ENCODE peak calls at places on chromosome 6, in four cellular contexts. One of them, this sample, is unnamed.

GRCh38 chr6:115982453-115982852 is 78.2 kb downstream of the FRK start:
- DNase-seq in ascending aorta: no peak
- DNase-seq in pancreas: no peak
- DNase-seq in body of pancreas: no peak
- DNase-seq in this sample: no peak

GRCh38 chr6:150001295-150001990 is 23.9 kb downstream of the RAET1L start:
- DNase-seq in ascending aorta: no peak
- DNase-seq in pancreas: no peak
- DNase-seq in body of pancreas: no peak
- DNase-seq in this sample: no peak

GRCh38 chr6:24454452-24454851 is 34.9 kb downstream of the GPLD1 start:
- DNase-seq in ascending aorta: no peak
- DNase-seq in pancreas: no peak
- DNase-seq in body of pancreas: no peak
- DNase-seq in this sample: no peak

GRCh38 chr6:106667022-106667402 is 37.6 kb downstream of the QRSL1 start:
- DNase-seq in ascending aorta: no peak
- DNase-seq in pancreas: no peak
- DNase-seq in body of pancreas: no peak
- DNase-seq in this sample: no peak

GRCh38 chr6:155125916-155126315 is 130.8 kb downstream of the TIAM2 start:
- DNase-seq in ascending aorta: no peak
- DNase-seq in pancreas: no peak
- DNase-seq in body of pancreas: no peak
- DNase-seq in this sample: no peak

GRCh38 chr6:10837997-10838793 is at the start of gene MAK:
- DNase-seq in ascending aorta: peak
- DNase-seq in pancreas: peak
- DNase-seq in body of pancreas: peak
- DNase-seq in this sample: peak

GRCh38 chr6:62891065-62891647 is 320.1 kb upstream of the FKBP1C start:
- DNase-seq in ascending aorta: no peak
- DNase-seq in pancreas: no peak
- DNase-seq in body of pancreas: no peak
- DNase-seq in this sample: no peak

GRCh38 chr6:130928993-130929678 is 101.9 kb downstream of the SMLR1 start:
- DNase-seq in ascending aorta: no peak
- DNase-seq in pancreas: no peak
- DNase-seq in body of pancreas: no peak
- DNase-seq in this sample: no peak

GRCh38 chr6:747006-747405 is 54.1 kb upstream of the EXOC2 start:
- DNase-seq in ascending aorta: no peak
- DNase-seq in pancreas: no peak
- DNase-seq in body of pancreas: no peak
- DNase-seq in this sample: no peak

GRCh38 chr6:80535914-80536565 is 429.6 kb downstream of the BCKDHB start:
- DNase-seq in ascending aorta: no peak
- DNase-seq in pancreas: no peak
- DNase-seq in body of pancreas: no peak
- DNase-seq in this sample: no peak

GRCh38 chr6:132465530-132466485 is 47.1 kb downstream of the STX7 start:
- DNase-seq in ascending aorta: no peak
- DNase-seq in pancreas: no peak
- DNase-seq in body of pancreas: no peak
- DNase-seq in this sample: no peak

GRCh38 chr6:20652691-20653479 is 118.6 kb downstream of the CDKAL1 start:
- DNase-seq in ascending aorta: no peak
- DNase-seq in pancreas: no peak
- DNase-seq in body of pancreas: no peak
- DNase-seq in this sample: no peak

GRCh38 chr6:3581469-3581868 is 124.6 kb upstream of the SLC22A23 start:
- DNase-seq in ascending aorta: no peak
- DNase-seq in pancreas: no peak
- DNase-seq in body of pancreas: no peak
- DNase-seq in this sample: no peak

GRCh38 chr6:36998723-36999466 is 6.6 kb upstream of the FGD2 start:
- DNase-seq in ascending aorta: no peak
- DNase-seq in pancreas: no peak
- DNase-seq in body of pancreas: no peak
- DNase-seq in this sample: no peak

GRCh38 chr6:34630040-34630439 is 66.5 kb downstream of the ILRUN start:
- DNase-seq in ascending aorta: no peak
- DNase-seq in pancreas: no peak
- DNase-seq in body of pancreas: no peak
- DNase-seq in this sample: no peak

GRCh38 chr6:32882879-32883250 is 28.9 kb downstream of the PSMB9 start:
- DNase-seq in ascending aorta: no peak
- DNase-seq in pancreas: no peak
- DNase-seq in body of pancreas: no peak
- DNase-seq in this sample: no peak

GRCh38 chr6:152091851-152092341 is 284.4 kb downstream of the ESR1 start:
- DNase-seq in ascending aorta: no peak
- DNase-seq in pancreas: no peak
- DNase-seq in body of pancreas: no peak
- DNase-seq in this sample: no peak

GRCh38 chr6:11822346-11822745 is 43.7 kb upstream of the ADTRP start:
- DNase-seq in ascending aorta: no peak
- DNase-seq in pancreas: no peak
- DNase-seq in body of pancreas: peak
- DNase-seq in this sample: no peak

GRCh38 chr6:63807056-63807455 is 171.5 kb downstream of the PHF3 start:
- DNase-seq in ascending aorta: no peak
- DNase-seq in pancreas: no peak
- DNase-seq in body of pancreas: no peak
- DNase-seq in this sample: no peak

GRCh38 chr6:157952751-157953479 is 28.7 kb upstream of the SYNJ2 start:
- DNase-seq in ascending aorta: no peak
- DNase-seq in pancreas: no peak
- DNase-seq in body of pancreas: no peak
- DNase-seq in this sample: no peak

GRCh38 chr6:155483858-155484257 is 28.2 kb upstream of the NOX3 start:
- DNase-seq in ascending aorta: no peak
- DNase-seq in pancreas: no peak
- DNase-seq in body of pancreas: no peak
- DNase-seq in this sample: no peak

GRCh38 chr6:87139236-87139635 is 16.1 kb upstream of the ZNF292 start:
- DNase-seq in ascending aorta: no peak
- DNase-seq in pancreas: peak
- DNase-seq in body of pancreas: peak
- DNase-seq in this sample: peak

GRCh38 chr6:25746968-25747367 is 7.6 kb upstream of the SLC17A4 start:
- DNase-seq in ascending aorta: no peak
- DNase-seq in pancreas: no peak
- DNase-seq in body of pancreas: no peak
- DNase-seq in this sample: no peak

GRCh38 chr6:25404693-25405169 is 125.6 kb downstream of the CARMIL1 start:
- DNase-seq in ascending aorta: no peak
- DNase-seq in pancreas: no peak
- DNase-seq in body of pancreas: no peak
- DNase-seq in this sample: no peak

GRCh38 chr6:130233332-130233731 is 10.6 kb upstream of the SAMD3 start:
- DNase-seq in ascending aorta: no peak
- DNase-seq in pancreas: no peak
- DNase-seq in body of pancreas: no peak
- DNase-seq in this sample: no peak

GRCh38 chr6:92271101-92271500 is 1148.3 kb downstream of the EPHA7 start:
- DNase-seq in ascending aorta: no peak
- DNase-seq in pancreas: no peak
- DNase-seq in body of pancreas: no peak
- DNase-seq in this sample: no peak

GRCh38 chr6:140636698-140637402 is 1262.4 kb upstream of the CITED2 start:
- DNase-seq in ascending aorta: no peak
- DNase-seq in pancreas: no peak
- DNase-seq in body of pancreas: peak
- DNase-seq in this sample: no peak

GRCh38 chr6:30154709-30155521 is 6.1 kb downstream of the TRIM10 start:
- DNase-seq in ascending aorta: no peak
- DNase-seq in pancreas: no peak
- DNase-seq in body of pancreas: no peak
- DNase-seq in this sample: no peak

GRCh38 chr6:136306466-136306865 is 16.8 kb upstream of the BCLAF1 start:
- DNase-seq in ascending aorta: no peak
- DNase-seq in pancreas: no peak
- DNase-seq in body of pancreas: no peak
- DNase-seq in this sample: no peak

GRCh38 chr6:40177596-40177995 is 243.3 kb upstream of the MOCS1 start:
- DNase-seq in ascending aorta: no peak
- DNase-seq in pancreas: no peak
- DNase-seq in body of pancreas: no peak
- DNase-seq in this sample: no peak

GRCh38 chr6:143958839-143959399 is 49.1 kb downstream of the PLAGL1 start:
- DNase-seq in ascending aorta: no peak
- DNase-seq in pancreas: no peak
- DNase-seq in body of pancreas: no peak
- DNase-seq in this sample: no peak

DNA sequence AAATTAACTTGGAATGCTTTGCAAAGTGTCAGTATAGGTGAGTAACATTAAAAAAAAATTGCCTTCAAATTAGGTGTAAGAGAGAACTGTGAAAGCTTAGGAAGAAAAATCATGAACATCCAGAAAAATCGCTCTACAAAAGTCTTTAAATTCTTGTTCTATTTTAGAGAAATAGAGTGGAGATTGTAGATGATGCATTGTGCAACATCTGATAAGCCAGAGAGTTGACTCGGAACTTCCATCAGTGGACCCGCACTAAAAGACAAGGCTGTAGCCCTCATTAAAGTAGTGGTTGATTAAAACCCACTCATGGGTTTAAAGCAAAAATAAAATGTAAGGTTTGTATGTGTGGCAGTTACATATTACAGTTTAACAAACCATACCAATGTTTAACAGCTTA is 35.8 kb downstream of the MAP3K4 start:
- DNase-seq in ascending aorta: no peak
- DNase-seq in pancreas: no peak
- DNase-seq in body of pancreas: no peak
- DNase-seq in this sample: no peak
- H3K27ac ChIP-seq in ascending aorta: no peak
- H3K27ac ChIP-seq in pancreas: no peak
- H3K27ac ChIP-seq in body of pancreas: no peak
- H3K27ac ChIP-seq in this sample: no peak

DNA sequence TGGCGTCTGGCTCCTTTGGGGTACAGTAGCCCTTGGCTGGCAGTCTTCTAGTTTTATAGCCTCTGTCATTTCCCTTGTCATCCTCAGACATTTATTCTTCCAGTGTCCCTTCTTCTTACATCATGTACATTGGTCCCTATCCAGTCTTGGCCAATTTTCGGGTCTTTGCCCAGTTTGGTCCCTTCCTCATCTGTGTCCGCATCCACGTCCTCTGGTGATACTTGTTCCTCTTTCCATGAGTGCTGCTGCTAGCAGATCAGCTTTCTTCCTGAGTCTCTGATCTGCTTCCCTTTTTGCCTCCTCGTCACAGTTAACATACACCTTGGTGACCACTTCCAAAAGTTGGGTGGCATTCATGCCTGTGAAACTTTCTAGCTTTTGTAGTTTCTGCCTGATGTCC is 86.2 kb upstream of the GPR6 start:
- DNase-seq in ascending aorta: no peak
- DNase-seq in pancreas: peak
- DNase-seq in body of pancreas: no peak
- DNase-seq in this sample: no peak
- H3K27ac ChIP-seq in ascending aorta: no peak
- H3K27ac ChIP-seq in pancreas: no peak
- H3K27ac ChIP-seq in body of pancreas: no peak
- H3K27ac ChIP-seq in this sample: no peak

DNA sequence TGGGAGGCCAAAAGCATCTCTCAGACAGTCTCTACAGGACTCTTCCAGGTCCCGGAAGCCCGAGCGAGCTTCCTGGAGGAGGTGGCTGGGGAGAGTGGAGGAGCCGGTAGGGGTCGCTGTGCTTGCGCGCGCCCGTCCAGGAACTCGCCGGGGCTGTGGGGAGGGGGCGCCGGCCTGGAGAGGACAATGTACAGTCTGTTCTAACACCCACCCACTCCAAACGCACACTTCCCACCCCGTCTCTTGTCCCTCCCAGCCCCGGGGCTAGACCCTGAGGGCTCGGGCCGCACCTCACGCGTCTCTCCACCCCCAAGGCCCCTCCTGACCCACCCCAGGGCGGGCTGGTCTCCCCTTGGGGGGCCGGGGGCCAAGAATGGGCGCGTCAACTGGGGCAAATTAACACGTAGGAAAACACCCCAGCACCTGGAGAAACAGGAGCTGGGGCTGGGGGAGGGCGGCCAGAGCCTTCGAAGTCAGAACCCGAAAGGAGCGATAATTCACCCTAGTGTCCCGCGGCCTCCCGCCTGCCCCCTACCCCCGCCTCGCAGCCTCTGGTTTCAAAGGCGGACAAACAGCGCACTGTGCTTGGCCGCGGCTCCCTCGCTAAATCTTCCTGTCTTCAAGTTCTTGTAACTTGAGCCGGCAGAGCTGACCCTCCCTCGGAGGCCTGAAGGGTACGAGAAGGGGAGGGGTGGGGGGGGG is 103.2 kb upstream of the FOXP4 start:
- DNase-seq in ascending aorta: no peak
- DNase-seq in pancreas: peak
- DNase-seq in body of pancreas: peak
- DNase-seq in this sample: peak
- H3K27ac ChIP-seq in ascending aorta: peak
- H3K27ac ChIP-seq in pancreas: no peak
- H3K27ac ChIP-seq in body of pancreas: no peak
- H3K27ac ChIP-seq in this sample: peak

DNA sequence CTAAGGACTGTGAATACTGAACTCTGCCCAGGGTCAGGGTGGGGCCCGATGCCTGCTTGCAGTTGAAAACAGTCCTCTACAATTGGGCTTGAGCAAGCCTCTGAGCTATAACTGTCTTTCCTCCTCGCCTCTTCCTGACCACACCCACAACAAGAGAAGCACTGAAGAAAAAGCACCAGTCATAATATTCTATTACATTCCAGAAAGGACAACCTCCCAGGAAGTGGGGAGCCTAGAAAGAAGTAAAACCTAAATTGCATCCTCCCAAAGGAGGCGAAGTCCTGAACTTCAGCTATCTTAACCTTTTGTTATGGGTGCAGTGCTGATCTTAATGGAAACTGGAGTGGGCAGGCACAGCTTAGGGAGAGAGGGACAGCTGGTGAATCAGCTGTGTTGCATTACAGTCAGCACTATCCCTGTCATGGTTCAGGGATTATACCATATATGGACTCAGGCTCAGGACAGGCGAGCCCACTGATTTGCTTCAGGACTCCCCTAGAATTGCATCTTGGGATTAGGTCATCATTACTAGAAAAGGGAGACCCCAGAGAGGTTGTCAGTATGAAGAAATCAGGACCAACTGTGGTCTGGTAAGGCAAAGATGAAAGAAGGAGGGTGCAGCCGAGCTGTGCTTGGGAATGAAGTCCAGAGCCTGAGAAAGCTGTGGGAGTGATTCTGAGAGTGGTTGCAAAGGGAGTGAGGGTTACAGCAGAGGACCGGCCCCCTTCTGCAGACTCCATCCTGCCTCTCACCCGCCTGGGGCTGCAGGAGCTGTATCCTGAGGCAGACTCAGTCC is 18.3 kb upstream of the TRAM2 start:
- DNase-seq in ascending aorta: peak
- DNase-seq in pancreas: no peak
- DNase-seq in body of pancreas: no peak
- DNase-seq in this sample: peak
- H3K27ac ChIP-seq in ascending aorta: peak
- H3K27ac ChIP-seq in pancreas: no peak
- H3K27ac ChIP-seq in body of pancreas: no peak
- H3K27ac ChIP-seq in this sample: peak